ENCODE peak calls at places on chromosomes 1 and 21, in eight cellular contexts. A, Y, K, Q, B, Z, D and L are unnamed samples.

GRCh38 chr1:3379934-3380333 is 74.5 kb upstream of the ARHGEF16 start:
- DNase-seq in A (no peak), Y (no peak), K (no peak), Q (no peak), B (no peak), Z (no peak), D (no peak), L (no peak)

GRCh38 chr1:202283379-202283844 is 58.3 kb downstream of the UBE2T start:
- DNase-seq in A (peak), Y (peak), K (peak), Q (peak), B (no peak), Z (peak), D (no peak), L (peak)

GRCh38 chr1:164786980-164787833 is 228.2 kb downstream of the PBX1 start:
- DNase-seq in A (no peak), Y (peak), K (peak), Q (peak), B (peak), Z (peak), D (peak), L (peak)

GRCh38 chr1:110161165-110161564 is 10.9 kb downstream of the SLC6A17 start:
- DNase-seq in A (no peak), Y (no peak), K (no peak), Q (no peak), B (no peak), Z (no peak), D (no peak), L (no peak)

GRCh38 chr21:43873673-43874072 is 8.7 kb downstream of the AGPAT3 start:
- DNase-seq in A (no peak), Y (no peak), K (no peak), Q (no peak), B (no peak), Z (no peak), D (no peak), L (no peak)

GRCh38 chr1:9419642-9420041 is 119.6 kb upstream of the SLC25A33 start:
- DNase-seq in A (no peak), Y (no peak), K (no peak), Q (no peak), B (no peak), Z (no peak), D (no peak), L (no peak)

GRCh38 chr1:4084896-4085295 is 184.8 kb upstream of the C1orf174 start:
- DNase-seq in A (no peak), Y (no peak), K (no peak), Q (no peak), B (no peak), Z (no peak), D (peak), L (no peak)

GRCh38 chr1:80448081-80448480 is 1352.7 kb upstream of the ADGRL2 start:
- DNase-seq in A (no peak), Y (no peak), K (peak), Q (peak), B (no peak), Z (no peak), D (no peak), L (peak)

GRCh38 chr1:42957880-42958487 is 684 bp downstream of the SLC2A1 start:
- DNase-seq in A (no peak), Y (peak), K (peak), Q (peak), B (peak), Z (no peak), D (no peak), L (no peak)

GRCh38 chr1:61504840-61505239 is 220.1 kb downstream of the TM2D1 start:
- DNase-seq in A (no peak), Y (no peak), K (no peak), Q (peak), B (no peak), Z (peak), D (no peak), L (no peak)

GRCh38 chr1:21687081-21687529 is 17.9 kb upstream of the RAP1GAP start:
- DNase-seq in A (no peak), Y (no peak), K (no peak), Q (no peak), B (no peak), Z (no peak), D (no peak), L (no peak)

GRCh38 chr1:17577907-17578297 is 38.4 kb downstream of the ARHGEF10L start:
- DNase-seq in A (no peak), Y (no peak), K (no peak), Q (no peak), B (no peak), Z (no peak), D (no peak), L (no peak)

GRCh38 chr1:176745945-176746344 is 283.0 kb downstream of the PAPPA2 start:
- DNase-seq in A (no peak), Y (no peak), K (peak), Q (no peak), B (no peak), Z (no peak), D (no peak), L (no peak)

GRCh38 chr1:226406401-226406881 is 1.5 kb downstream of the PARP1 start:
- DNase-seq in A (no peak), Y (no peak), K (peak), Q (peak), B (no peak), Z (peak), D (no peak), L (no peak)

GRCh38 chr1:15429701-15430149 is 8.5 kb upstream of the CTRC start:
- DNase-seq in A (no peak), Y (peak), K (peak), Q (peak), B (no peak), Z (peak), D (no peak), L (no peak)

GRCh38 chr1:107152332-107152731 is 11.5 kb downstream of the NTNG1 start:
- DNase-seq in A (no peak), Y (no peak), K (no peak), Q (no peak), B (no peak), Z (no peak), D (no peak), L (no peak)

GRCh38 chr1:208100906-208101305 is 143.3 kb downstream of the PLXNA2 start:
- DNase-seq in A (no peak), Y (no peak), K (no peak), Q (no peak), B (no peak), Z (no peak), D (no peak), L (no peak)

GRCh38 chr1:156534424-156535060 is 34.0 kb upstream of the MEF2D start:
- DNase-seq in A (no peak), Y (no peak), K (no peak), Q (no peak), B (no peak), Z (no peak), D (no peak), L (no peak)

GRCh38 chr1:238196516-238196915 is 305.8 kb upstream of the ZP4 start:
- DNase-seq in A (no peak), Y (no peak), K (no peak), Q (no peak), B (no peak), Z (no peak), D (no peak), L (no peak)

DNA sequence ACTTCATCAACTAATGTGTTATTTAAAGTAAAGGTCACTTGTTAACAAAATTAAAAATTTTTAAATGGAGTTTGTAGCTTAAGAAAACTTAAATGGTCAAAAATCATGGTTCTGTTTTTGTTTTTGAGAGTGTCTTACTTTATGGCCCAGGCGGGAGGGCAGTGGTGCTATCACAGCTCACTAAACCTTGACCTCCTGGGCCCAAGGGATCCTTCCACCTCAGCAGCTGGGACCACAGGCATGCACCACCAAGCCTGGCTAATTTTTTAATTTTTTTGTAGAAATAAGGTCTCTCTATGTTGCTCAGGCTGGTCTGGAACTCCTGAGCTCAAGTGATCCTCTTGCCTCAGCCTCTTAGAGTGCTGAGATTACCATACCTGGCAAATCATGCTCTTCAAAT is 111.4 kb downstream of the MAST2 start:
- DNase-seq in A (no peak), Y (no peak), K (no peak), Q (no peak), B (no peak), Z (no peak), D (no peak), L (no peak)
- TF ChIP-seq CTCF in A (no peak), Y (no peak), K (no peak), Q (no peak), B (no peak), Z (no peak), D (no peak), L (no peak)

GRCh38 chr1:153565529-153566374 is at the start of gene S100A2:
- DNase-seq in A (no peak), Y (no peak), K (peak), Q (peak), B (peak), Z (peak), D (peak), L (peak)

GRCh38 chr1:153563339-153563952 is 2.2 kb downstream of the S100A2 start:
- DNase-seq in A (no peak), Y (no peak), K (no peak), Q (no peak), B (no peak), Z (no peak), D (no peak), L (no peak)

GRCh38 chr1:153566414-153567371 is 1.0 kb upstream of the S100A2 start:
- DNase-seq in A (peak), Y (peak), K (peak), Q (peak), B (peak), Z (peak), D (peak), L (peak)

GRCh38 chr1:153561401-153561985 is 4.2 kb downstream of the S100A2 start:
- DNase-seq in A (no peak), Y (no peak), K (no peak), Q (no peak), B (no peak), Z (peak), D (no peak), L (no peak)

DNA sequence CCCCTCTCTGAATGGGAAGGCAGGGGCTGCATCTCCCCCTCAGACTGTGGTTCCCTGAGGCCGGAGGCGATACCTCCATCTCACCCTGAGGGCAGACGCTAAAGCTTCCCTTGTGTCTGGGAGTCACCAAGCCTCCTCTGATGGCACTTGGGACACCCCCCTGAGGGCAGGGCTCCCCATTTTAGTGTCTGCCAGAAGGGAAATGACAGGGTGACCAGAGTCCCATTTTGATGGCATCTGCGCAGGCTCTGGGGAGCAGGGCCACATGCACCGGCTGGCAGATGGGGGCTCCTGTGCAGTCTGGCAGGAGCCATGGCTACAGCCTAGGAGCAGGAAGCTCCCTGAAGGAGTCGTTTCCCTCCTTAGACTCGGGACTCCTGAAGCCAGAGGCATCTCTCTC is 1.7 kb downstream of the S100A2 start:
- DNase-seq in A (no peak), Y (no peak), K (no peak), Q (no peak), B (no peak), Z (no peak), D (no peak), L (no peak)
- H3K4me3 ChIP-seq in A (no peak), Y (no peak), K (no peak), Q (no peak), B (no peak), Z (peak), D (no peak), L (no peak)

GRCh38 chr1:83832194-83832593 is 166.7 kb downstream of the TTLL7 start:
- DNase-seq in A (no peak), Y (no peak), K (no peak), Q (no peak), B (no peak), Z (no peak), D (no peak), L (no peak)

GRCh38 chr1:83838573-83838972 is 160.4 kb downstream of the TTLL7 start:
- DNase-seq in A (no peak), Y (no peak), K (no peak), Q (no peak), B (no peak), Z (no peak), D (no peak), L (no peak)

GRCh38 chr1:83836543-83836942 is 162.4 kb downstream of the TTLL7 start:
- DNase-seq in A (no peak), Y (no peak), K (no peak), Q (no peak), B (no peak), Z (no peak), D (no peak), L (no peak)

GRCh38 chr1:83839566-83840173 is 159.3 kb downstream of the TTLL7 start:
- DNase-seq in A (peak), Y (no peak), K (peak), Q (peak), B (no peak), Z (peak), D (no peak), L (peak)

DNA sequence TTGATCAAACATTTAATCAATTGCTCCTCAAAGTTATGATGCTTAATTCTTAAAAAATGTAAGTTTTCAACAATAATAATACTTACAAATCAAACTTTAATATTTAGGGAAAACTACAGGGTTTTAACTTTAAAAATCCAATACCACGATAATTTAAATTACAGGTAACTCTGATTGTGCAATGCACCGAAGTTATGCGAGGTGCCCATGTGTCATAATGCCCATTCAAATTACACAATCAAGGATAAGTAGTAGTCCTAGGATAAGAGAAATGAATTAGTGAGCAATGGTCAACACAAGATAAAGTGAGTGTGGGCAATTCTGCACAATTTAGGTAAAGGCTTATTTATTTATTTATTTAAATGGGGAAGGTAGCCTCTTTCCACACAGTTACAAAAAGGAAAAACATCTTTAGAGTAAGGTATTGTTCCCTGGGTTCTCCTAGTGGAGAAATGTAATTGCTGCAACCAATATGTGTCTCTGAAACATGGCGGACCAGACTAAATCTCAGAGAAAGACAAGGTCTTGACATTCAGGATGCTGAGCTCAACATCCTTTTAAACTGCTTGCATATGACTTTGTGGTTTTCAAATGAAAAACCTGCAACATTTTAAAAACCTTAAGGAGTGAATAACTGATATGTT is 164.2 kb downstream of the TTLL7 start:
- DNase-seq in A (no peak), Y (no peak), K (no peak), Q (no peak), B (no peak), Z (no peak), D (no peak), L (no peak)
- TF ChIP-seq CTCF in A (no peak), Y (no peak), K (no peak), Q (no peak), B (no peak), Z (no peak), D (no peak), L (no peak)

DNA sequence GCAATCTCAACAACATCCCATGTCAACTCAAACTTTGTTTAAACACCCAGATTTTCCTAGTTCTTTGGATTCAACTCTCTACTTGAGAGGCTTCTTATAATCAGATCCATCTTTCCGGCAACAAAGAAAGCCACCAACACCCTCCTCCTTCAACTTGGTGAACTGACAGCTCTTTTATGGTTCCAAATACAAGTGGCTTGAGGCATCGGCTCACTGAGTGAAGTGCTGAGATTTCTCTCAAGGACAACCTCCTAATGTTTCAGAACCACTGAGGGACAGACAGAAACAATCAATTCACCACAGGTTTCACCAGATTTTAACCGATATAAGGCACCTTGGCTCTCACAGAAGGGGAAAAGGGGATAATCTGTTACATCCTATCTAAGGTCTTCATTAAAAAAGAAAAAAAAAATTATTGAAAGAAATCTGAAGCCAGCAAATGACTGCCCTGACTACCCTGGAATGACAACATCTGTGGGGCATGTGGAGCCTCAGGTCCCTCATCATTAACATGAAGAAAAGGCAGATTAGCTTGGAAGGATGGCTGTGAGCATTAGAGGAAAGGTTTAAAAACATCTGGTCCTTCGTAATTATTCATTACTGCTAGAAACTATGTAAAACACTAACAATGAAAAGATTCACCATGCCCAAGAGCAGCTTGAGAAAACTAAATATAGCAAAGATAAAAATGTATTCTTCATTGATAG is 50.9 kb downstream of the PTPN14 start:
- DNase-seq in A (peak), Y (no peak), K (peak), Q (no peak), B (no peak), Z (no peak), D (no peak), L (no peak)
- H3K4me3 ChIP-seq in A (no peak), Y (no peak), K (peak), Q (no peak), B (no peak), Z (no peak), D (no peak), L (no peak)

GRCh38 chr1:28437260-28437923 is 67.9 kb downstream of the PHACTR4 start:
- DNase-seq in A (peak), Y (no peak), K (peak), Q (peak), B (peak), Z (peak), D (no peak), L (peak)

GRCh38 chr1:28441674-28442073 is 64.2 kb upstream of the RCC1 start:
- DNase-seq in A (no peak), Y (no peak), K (no peak), Q (no peak), B (no peak), Z (no peak), D (no peak), L (no peak)

GRCh38 chr1:28436211-28436769 is 66.8 kb downstream of the PHACTR4 start:
- DNase-seq in A (no peak), Y (no peak), K (no peak), Q (no peak), B (no peak), Z (no peak), D (no peak), L (no peak)

GRCh38 chr1:28439320-28439719 is 66.5 kb upstream of the RCC1 start:
- DNase-seq in A (no peak), Y (no peak), K (no peak), Q (no peak), B (no peak), Z (peak), D (no peak), L (no peak)

DNA sequence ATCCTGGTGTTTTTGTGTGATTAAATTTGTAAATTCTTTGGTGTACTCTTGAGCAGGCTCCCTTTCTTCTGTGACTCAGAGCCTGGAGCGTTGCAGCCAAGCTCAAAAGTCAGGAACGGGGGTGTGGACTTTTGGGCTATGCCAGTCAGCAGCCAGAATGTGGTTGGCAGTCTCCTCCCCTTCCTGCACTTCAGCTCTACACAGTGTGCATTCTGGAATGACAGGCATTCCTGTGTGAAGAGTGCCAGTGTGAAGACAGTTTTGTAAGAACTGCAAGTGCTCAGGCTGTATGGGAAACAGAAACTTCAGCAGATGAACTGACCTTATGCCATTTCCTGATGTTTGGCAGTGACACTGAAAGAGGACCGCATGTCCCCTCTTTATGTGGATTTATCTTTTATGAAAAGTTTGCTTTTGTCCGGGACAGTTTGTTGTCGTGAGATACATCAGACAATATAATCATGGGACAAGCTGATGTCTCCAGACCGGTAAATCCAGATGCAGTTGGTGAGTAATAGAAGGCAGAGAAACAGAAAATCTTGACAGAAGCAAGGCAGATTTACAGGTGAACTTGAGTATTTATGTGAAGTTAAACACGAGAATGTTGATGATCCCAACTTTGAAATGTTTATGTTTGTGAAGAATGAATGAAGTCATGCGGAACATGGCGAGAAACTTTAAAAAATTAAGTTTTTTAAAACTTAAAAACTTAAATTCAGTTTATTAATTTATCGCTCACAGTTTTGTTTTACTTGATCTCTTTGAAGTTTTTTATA is 67.7 kb upstream of the RCC1 start:
- DNase-seq in A (peak), Y (no peak), K (peak), Q (peak), B (peak), Z (peak), D (peak), L (peak)
- TF ChIP-seq CTCF in A (no peak), Y (no peak), K (no peak), Q (no peak), B (no peak), Z (no peak), D (no peak), L (no peak)

DNA sequence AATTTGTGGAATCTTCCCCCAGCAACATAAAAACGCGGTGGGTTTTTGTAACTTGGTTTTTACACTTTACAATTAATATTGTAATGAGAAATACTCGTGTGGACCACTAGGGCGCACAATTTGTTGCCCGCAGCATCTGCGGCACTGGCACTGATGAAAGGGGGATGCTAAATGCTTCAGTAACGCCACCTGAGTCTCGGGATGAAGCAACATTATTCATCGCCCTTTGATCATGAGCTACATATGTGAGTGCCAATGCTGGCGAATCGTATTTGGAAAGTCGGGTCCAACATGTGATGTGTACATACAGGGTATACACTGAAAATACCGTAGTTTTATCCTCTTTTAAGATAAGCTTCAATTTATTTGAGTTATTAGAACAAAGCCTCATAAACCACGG is 34.2 kb upstream of the COX20 start:
- DNase-seq in A (no peak), Y (peak), K (peak), Q (peak), B (no peak), Z (no peak), D (no peak), L (no peak)
- H3K4me3 ChIP-seq in A (no peak), Y (no peak), K (no peak), Q (no peak), B (no peak), Z (no peak), D (no peak), L (no peak)

GRCh38 chr1:153538315-153538821 is 2.4 kb downstream of the S100A5 start:
- DNase-seq in A (no peak), Y (peak), K (peak), Q (no peak), B (no peak), Z (peak), D (no peak), L (no peak)
- TF ChIP-seq CTCF in A (no peak), Y (no peak), K (peak), Q (no peak), B (no peak), Z (no peak), D (no peak), L (no peak)